ENCODE peak calls at places on chromosomes 5 and 9, in five cellular contexts. J is AG04450, C is GM23338, Q is testis, X is PC-3. V is an unnamed sample.
A peak's percentile ranks its signal among the peaks of the same experiment; 100 is the strongest.

GRCh38 chr5:120517607-120518252 is 53.6 kb downstream of the PRR16 start:
- DNase-seq in J (no peak), C (no peak), Q (no peak), X (no peak), V (no peak)

GRCh38 chr5:137036630-137037029 is 462.5 kb downstream of the SPOCK1 start:
- DNase-seq in J (no peak), C (peak; percentile 72), Q (no peak), X (no peak), V (no peak)

GRCh38 chr5:146130440-146131045 is 25.2 kb upstream of the PLAC8L1 start:
- DNase-seq in J (peak; percentile 6), C (peak; percentile 60), Q (no peak), X (peak; percentile 56), V (no peak)

GRCh38 chr9:34503406-34503805 is 19.4 kb downstream of the ENHO start:
- DNase-seq in J (no peak), C (no peak), Q (no peak), X (peak; percentile 90), V (no peak)

GRCh38 chr5:113804264-113804663 is 290.8 kb downstream of the YTHDC2 start:
- DNase-seq in J (no peak), C (no peak), Q (no peak), X (peak; percentile 8), V (no peak)

GRCh38 chr5:130545291-130545690 is 619.8 kb downstream of the HINT1 start:
- DNase-seq in J (no peak), C (no peak), Q (no peak), X (peak; percentile 74), V (no peak)

GRCh38 chr5:123367739-123368138 is 55.5 kb downstream of the CEP120 start:
- DNase-seq in J (no peak), C (peak; percentile 39), Q (no peak), X (peak; percentile 31), V (no peak)

GRCh38 chr9:26723486-26723885 is 169.1 kb downstream of the CAAP1 start:
- DNase-seq in J (no peak), C (peak; percentile 95), Q (peak; percentile 54), X (peak; percentile 57), V (no peak)

GRCh38 chr9:87518702-87519335 is 21.2 kb downstream of the DAPK1 start:
- DNase-seq in J (no peak), C (no peak), Q (peak; percentile 66), X (no peak), V (no peak)

GRCh38 chr9:113556877-113557593 is 93.5 kb downstream of the RGS3 start:
- DNase-seq in J (no peak), C (no peak), Q (no peak), X (peak; percentile 64), V (no peak)

GRCh38 chr5:127957183-127957582 is 126.4 kb upstream of the SLC12A2 start:
- DNase-seq in J (peak; percentile 27), C (no peak), Q (no peak), X (peak; percentile 62), V (peak; percentile 75)

GRCh38 chr9:14400658-14400995 is 86.7 kb upstream of the NFIB start:
- DNase-seq in J (peak; percentile 34), C (peak; percentile 88), Q (no peak), X (peak; percentile 78), V (peak; percentile 20)

GRCh38 chr5:54115768-54116403 is 194.5 kb downstream of the ARL15 start:
- DNase-seq in J (no peak), C (no peak), Q (no peak), X (no peak), V (peak; percentile 24)

GRCh38 chr9:81540142-81540701 is 149.1 kb downstream of the TLE1 start:
- DNase-seq in J (no peak), C (no peak), Q (no peak), X (no peak), V (no peak)

GRCh38 chr5:126544087-126544740 is 50.8 kb downstream of the ALDH7A1 start:
- DNase-seq in J (no peak), C (peak; percentile 69), Q (peak; percentile 73), X (peak; percentile 44), V (no peak)

GRCh38 chr9:96441798-96442445 is 8.0 kb upstream of the HABP4 start:
- DNase-seq in J (no peak), C (peak; percentile 87), Q (no peak), X (peak; percentile 59), V (no peak)

GRCh38 chr5:33309780-33310345 is 130.9 kb upstream of the TARS1 start:
- DNase-seq in J (no peak), C (no peak), Q (no peak), X (no peak), V (no peak)

GRCh38 chr9:97555164-97555563 is 53.7 kb downstream of the TMOD1 start:
- DNase-seq in J (no peak), C (no peak), Q (peak; percentile 83), X (no peak), V (no peak)

GRCh38 chr5:74641014-74641777 is 668 bp upstream of the ENC1 start:
- DNase-seq in J (no peak), C (peak; percentile 84), Q (peak; percentile 90), X (peak; percentile 89), V (peak; percentile 49)

GRCh38 chr5:31197183-31197582 is 3.7 kb downstream of the CDH6 start:
- DNase-seq in J (peak; percentile 65), C (no peak), Q (no peak), X (peak; percentile 22), V (no peak)

GRCh38 chr9:137046094-137046787 is at the start of gene NPDC1:
- DNase-seq in J (no peak), C (peak; percentile 95), Q (peak; percentile 88), X (peak; percentile 78), V (peak; percentile 49)

GRCh38 chr5:9523090-9523813 is 22.6 kb downstream of the SEMA5A start:
- DNase-seq in J (no peak), C (no peak), Q (no peak), X (peak; percentile 95), V (no peak)

GRCh38 chr5:139185589-139185988 is 12.6 kb downstream of the SIL1 start:
- DNase-seq in J (no peak), C (no peak), Q (no peak), X (no peak), V (no peak)

GRCh38 chr5:110354341-110354740 is 372.1 kb downstream of the TMEM232 start:
- DNase-seq in J (no peak), C (no peak), Q (peak; percentile 39), X (no peak), V (no peak)

GRCh38 chr5:142324377-142324870 is 397 bp downstream of the SPRY4 start:
- DNase-seq in J (no peak), C (no peak), Q (no peak), X (no peak), V (no peak)

GRCh38 chr9:4864234-4864661 is 71.5 kb downstream of the RCL1 start:
- DNase-seq in J (no peak), C (peak; percentile 62), Q (no peak), X (no peak), V (no peak)

GRCh38 chr9:74037274-74037673 is 459.9 kb upstream of the RORB start:
- DNase-seq in J (no peak), C (no peak), Q (no peak), X (no peak), V (no peak)

GRCh38 chr9:81578606-81579005 is 110.7 kb downstream of the TLE1 start:
- DNase-seq in J (peak; percentile 26), C (no peak), Q (no peak), X (no peak), V (no peak)

GRCh38 chr5:68222310-68222709 is 6.8 kb downstream of the PIK3R1 start:
- DNase-seq in J (no peak), C (no peak), Q (no peak), X (no peak), V (no peak)

GRCh38 chr5:68222824-68223354 is 7.3 kb downstream of the PIK3R1 start:
- DNase-seq in J (no peak), C (no peak), Q (no peak), X (no peak), V (no peak)

GRCh38 chr5:68220914-68221313 is 5.4 kb downstream of the PIK3R1 start:
- DNase-seq in J (no peak), C (no peak), Q (no peak), X (no peak), V (no peak)

GRCh38 chr5:68221488-68221887 is 5.9 kb downstream of the PIK3R1 start:
- DNase-seq in J (no peak), C (no peak), Q (no peak), X (no peak), V (no peak)

GRCh38 chr5:68220260-68220659 is 4.7 kb downstream of the PIK3R1 start:
- DNase-seq in J (no peak), C (no peak), Q (no peak), X (no peak), V (no peak)
- H3K4me3 ChIP-seq in J (no peak overlapping the region), C (no peak overlapping the region), Q (no peak overlapping the region), X (no peak overlapping the region), V (no peak overlapping the region)

DNA sequence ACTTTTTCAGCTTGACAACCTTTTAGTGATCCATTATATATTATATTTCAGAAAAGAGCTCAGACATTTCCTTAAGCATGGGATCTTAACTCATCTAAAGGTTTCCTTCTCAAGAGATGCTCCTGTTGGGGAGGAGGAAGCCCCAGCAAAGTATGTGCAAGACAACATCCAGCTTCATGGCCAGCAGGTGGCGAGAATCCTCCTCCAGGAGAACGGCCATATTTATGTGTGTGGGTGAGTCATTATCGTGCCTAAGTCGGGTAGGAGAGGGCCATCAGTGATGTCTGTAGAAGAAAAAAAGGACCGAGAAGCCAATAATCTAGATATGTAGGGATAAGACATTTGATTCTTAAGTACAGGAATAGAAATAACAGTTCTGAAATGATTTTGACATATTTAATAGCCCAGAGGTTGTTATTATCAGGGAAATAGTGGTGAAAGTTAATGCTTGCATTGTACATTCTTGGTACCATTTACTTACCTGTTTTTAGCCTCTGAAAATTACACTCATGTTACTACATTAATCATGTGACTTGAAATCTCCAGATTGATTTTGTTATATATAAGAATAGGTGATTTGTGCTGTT is 28.2 kb downstream of the MTRR start:
- DNase-seq in J (no peak), C (peak; percentile 43), Q (peak; percentile 45), X (peak; percentile 73), V (peak; percentile 37)
- TF ChIP-seq CTCF in J (peak; percentile 54), C (peak; percentile 64), Q (no peak), X (peak; percentile 87), V (peak; percentile 66)

DNA sequence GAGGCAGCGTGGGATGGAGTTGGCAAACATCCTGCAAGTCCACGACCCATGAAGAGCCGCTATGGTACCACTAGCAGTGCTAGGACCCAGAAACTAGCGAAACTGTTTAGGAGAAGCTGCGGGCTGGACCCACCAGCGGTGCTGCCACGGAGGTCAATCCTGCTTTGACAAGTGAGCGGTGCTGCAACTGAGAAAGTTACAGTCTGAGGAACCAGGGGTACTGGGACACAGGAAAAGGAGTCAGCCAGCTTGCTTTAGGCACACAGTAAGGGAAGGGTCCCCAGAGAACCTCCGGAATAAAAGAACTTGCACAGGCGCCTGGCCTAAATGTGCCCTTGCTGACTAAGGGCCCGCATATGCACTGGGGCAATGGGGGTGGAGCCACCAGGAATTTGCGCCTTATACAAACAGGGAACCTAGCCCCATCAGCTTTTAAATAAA is 23.6 kb upstream of the ANXA2R start:
- DNase-seq in J (no peak), C (peak; percentile 62), Q (no peak), X (peak; percentile 91), V (no peak)
- H3K4me3 ChIP-seq in J (no peak overlapping the region), C (peak overlapping the region; percentile 86), Q (peak overlapping the region; percentile 90), X (peak overlapping the region; percentile 87), V (peak overlapping the region; percentile 80)

DNA sequence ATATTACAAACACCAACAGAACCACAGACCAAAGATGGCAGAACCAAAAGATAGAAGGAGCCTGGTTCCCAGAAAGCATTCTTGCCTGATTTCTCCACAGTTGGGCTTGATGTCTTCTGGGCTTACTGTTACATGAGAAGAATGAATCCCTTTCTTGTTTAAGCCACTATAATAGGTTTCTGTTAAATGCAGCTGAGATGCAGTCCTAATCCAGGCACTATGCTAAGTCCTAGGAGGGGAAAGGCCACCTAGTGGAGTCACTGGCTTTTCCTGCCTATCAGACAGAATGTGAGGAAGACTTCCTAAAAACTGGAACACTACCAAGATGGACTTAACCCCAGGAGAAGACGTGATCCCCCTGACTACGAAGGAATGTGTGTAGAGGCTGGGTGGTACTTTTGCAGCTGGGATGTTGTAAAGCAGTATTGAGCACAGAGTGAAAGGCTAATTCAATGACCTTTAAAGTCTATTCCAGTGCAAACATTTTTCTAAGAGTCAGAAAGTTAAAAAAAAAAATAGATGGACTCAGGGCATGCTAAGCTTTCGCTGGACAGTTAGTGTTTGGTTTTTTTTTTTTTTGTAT is 34.3 kb upstream of the FSD1L start:
- DNase-seq in J (no peak), C (peak; percentile 44), Q (peak; percentile 53), X (peak; percentile 37), V (no peak)
- TF ChIP-seq CTCF in J (peak; percentile 52), C (peak; percentile 67), Q (no peak), X (peak; percentile 52), V (peak; percentile 40)

V was measured in HFF-Myc.